ENCODE peak calls at places on chromosomes 5 and 9, in six cellular contexts. Z, K, N, H, E and I are unnamed samples.

GRCh38 chr9:89609426-89610006 is 4.7 kb downstream of the GADD45G start:
- DNase-seq in H (no peak), N (no peak), K (no peak), Z (no peak), E (no peak), I (no peak)

GRCh38 chr5:117504245-117504644 is 929.6 kb upstream of the SEMA6A start:
- DNase-seq in E (no peak), H (peak), N (no peak), Z (no peak), K (no peak), I (no peak)

GRCh38 chr9:74412236-74412979 is 84.7 kb upstream of the RORB start:
- DNase-seq in N (no peak), Z (no peak), K (no peak), H (no peak), E (no peak), I (no peak)

GRCh38 chr9:129696803-129697110 is 31.3 kb downstream of the PRRX2 start:
- DNase-seq in Z (no peak), K (no peak), H (no peak), E (no peak), N (no peak), I (no peak)

GRCh38 chr5:36079200-36079761 is 12.6 kb upstream of the UGT3A2 start:
- DNase-seq in E (no peak), K (peak), H (peak), N (peak), Z (peak), I (peak)

GRCh38 chr5:77129386-77129785 is 42.3 kb upstream of the ZBED3 start:
- DNase-seq in E (no peak), Z (no peak), N (peak), H (peak), K (no peak), I (peak)

GRCh38 chr5:29672678-29673077 is 1520.8 kb upstream of the CDH6 start:
- DNase-seq in N (no peak), K (no peak), Z (no peak), H (no peak), E (no peak), I (peak)

GRCh38 chr5:32520326-32520725 is 65.0 kb upstream of the SUB1 start:
- DNase-seq in H (no peak), N (no peak), E (no peak), K (no peak), Z (peak), I (no peak)

GRCh38 chr5:78699565-78700143 is 51.1 kb upstream of the LHFPL2 start:
- DNase-seq in E (no peak), K (no peak), H (peak), N (no peak), Z (peak), I (no peak)

GRCh38 chr9:74861773-74862172 is 25.9 kb downstream of the TRPM6 start:
- DNase-seq in N (no peak), E (no peak), K (no peak), H (peak), Z (no peak), I (no peak)

GRCh38 chr9:103183569-103184191 is 188.5 kb downstream of the CYLC2 start:
- DNase-seq in E (no peak), K (no peak), H (peak), N (peak), Z (no peak), I (no peak)

GRCh38 chr5:95818181-95819147 is 4.1 kb downstream of the GLRX start:
- DNase-seq in Z (no peak), H (no peak), N (no peak), E (peak), K (no peak), I (no peak)

GRCh38 chr9:135471751-135472640 is 7.6 kb upstream of the PPP1R26 start:
- DNase-seq in Z (no peak), K (no peak), H (no peak), N (no peak), E (no peak), I (no peak)

GRCh38 chr5:14407746-14408175 is 173.8 kb upstream of the OTULINL start:
- DNase-seq in K (no peak), Z (peak), H (no peak), E (no peak), N (no peak), I (no peak)

GRCh38 chr9:20728493-20729220 is 44.6 kb downstream of the FOCAD start:
- DNase-seq in Z (peak), E (no peak), H (peak), N (no peak), K (no peak), I (no peak)

GRCh38 chr5:143629871-143630658 is 181.9 kb upstream of the HMHB1 start:
- DNase-seq in K (no peak), E (no peak), N (no peak), Z (peak), H (peak), I (no peak)

GRCh38 chr5:109965634-109966033 is 275.9 kb downstream of the MAN2A1 start:
- DNase-seq in H (no peak), Z (no peak), E (no peak), N (no peak), K (no peak), I (no peak)

GRCh38 chr5:136192526-136193395 is at the start of gene SMIM32:
- DNase-seq in N (peak), H (no peak), Z (no peak), K (peak), E (peak), I (no peak)

GRCh38 chr5:56233230-56233629 is at the start of gene ANKRD55:
- DNase-seq in Z (no peak), N (no peak), E (no peak), H (no peak), K (no peak), I (no peak)

GRCh38 chr5:154138701-154139100 is 51.8 kb upstream of the GALNT10 start:
- DNase-seq in E (no peak), N (peak), K (no peak), Z (peak), H (no peak), I (no peak)

GRCh38 chr5:34586117-34586885 is 69.8 kb upstream of the RAI14 start:
- DNase-seq in N (no peak), K (no peak), E (no peak), H (peak), Z (peak), I (no peak)

GRCh38 chr9:121598167-121599000 is 53.0 kb upstream of the DAB2IP start:
- DNase-seq in N (peak), H (no peak), Z (peak), K (no peak), E (peak), I (no peak)

GRCh38 chr5:125659316-125660071 is 763.7 kb upstream of the GRAMD2B start:
- DNase-seq in N (no peak), K (no peak), Z (peak), E (no peak), H (peak), I (no peak)

GRCh38 chr9:33698267-33698666 is 97.1 kb upstream of the PRSS3 start:
- DNase-seq in E (no peak), H (peak), N (no peak), Z (no peak), K (no peak), I (no peak)

GRCh38 chr9:23551171-23551795 is 274.8 kb downstream of the ELAVL2 start:
- DNase-seq in Z (no peak), H (no peak), K (no peak), N (no peak), E (no peak), I (no peak)

GRCh38 chr9:74095925-74096324 is 401.2 kb upstream of the RORB start:
- DNase-seq in E (no peak), K (no peak), H (no peak), N (no peak), Z (no peak), I (no peak)

GRCh38 chr9:82275531-82275930 is 287.0 kb downstream of the SPATA31D1 start:
- DNase-seq in Z (no peak), N (no peak), E (no peak), K (no peak), H (no peak), I (no peak)

DNA sequence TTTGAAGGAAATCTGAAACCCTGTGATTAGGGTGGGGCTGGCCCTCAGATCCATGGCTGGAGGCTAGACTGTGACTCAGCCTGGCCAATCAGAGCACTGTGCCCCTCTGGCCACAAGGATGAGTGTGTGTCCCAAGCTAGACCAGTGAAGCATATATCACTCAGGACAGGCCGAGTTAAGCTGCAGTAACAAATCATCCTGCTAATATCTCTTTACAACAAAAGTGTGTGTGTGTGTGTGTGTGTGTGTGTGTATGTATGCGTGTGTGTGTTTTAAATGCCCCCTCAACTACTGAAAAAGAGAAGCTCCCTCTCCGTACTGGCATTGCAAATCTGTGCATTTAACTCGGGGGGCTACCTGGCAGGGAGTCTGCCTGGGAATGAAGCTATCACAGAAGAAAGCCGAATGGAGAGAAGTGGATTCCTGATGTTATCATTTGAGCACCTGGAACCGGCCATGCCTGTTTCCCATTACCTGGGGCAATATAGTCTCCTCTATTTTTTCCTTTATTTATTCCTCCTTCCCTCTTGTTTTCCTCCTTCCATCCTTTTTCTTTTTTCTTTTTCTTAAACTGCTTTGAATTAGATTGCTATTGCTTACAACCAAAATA is 25.6 kb downstream of the STC2 start:
- DNase-seq in N (peak), K (no peak), Z (peak), H (peak), E (no peak), I (no peak)
- TF ChIP-seq CTCF in N (no peak), K (no peak), Z (peak), H (no peak), E (no peak), I (no peak)

DNA sequence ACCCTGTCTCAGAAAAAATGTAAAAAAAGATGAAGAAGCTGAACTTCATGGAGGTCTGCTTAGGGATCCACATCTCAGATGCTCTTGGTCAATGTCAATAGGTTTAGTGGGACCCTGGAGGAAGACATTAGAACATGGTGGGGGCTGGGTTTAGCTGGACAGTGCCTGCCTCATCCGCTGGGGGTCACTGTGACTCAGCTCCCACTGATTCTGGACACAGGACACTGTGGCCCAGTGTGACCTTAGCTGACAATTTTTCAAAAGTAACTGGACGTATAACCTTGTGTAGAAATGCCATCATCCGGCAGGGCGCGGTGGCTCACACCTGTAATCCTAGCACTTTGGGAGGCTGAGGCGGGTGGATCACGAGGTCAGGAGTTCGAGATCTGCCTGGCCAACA is 7.3 kb upstream of the HNRNPAB start:
- DNase-seq in N (peak), Z (no peak), K (peak), H (no peak), E (no peak), I (no peak)
- TF ChIP-seq CTCF in N (peak), Z (peak), K (no peak), H (peak), E (no peak), I (peak)

GRCh38 chr5:27124590-27124989 is 86.2 kb upstream of the CDH9 start:
- DNase-seq in K (no peak), N (no peak), E (no peak), Z (peak), H (peak), I (peak)
- TF ChIP-seq CTCF in K (no peak), N (peak), E (no peak), Z (peak), H (peak), I (peak)

GRCh38 chr9:94623253-94623652 is 16.1 kb downstream of the FBP1 start:
- DNase-seq in N (peak), K (peak), H (peak), E (peak), Z (no peak), I (no peak)
- TF ChIP-seq CTCF in N (peak), K (peak), H (no peak), E (peak), Z (peak), I (peak)